ENCODE peak calls at places on chromosomes 4 and X, in eight cellular contexts. L, S, U, Y, Q, N, T and I are unnamed samples.
A peak's percentile ranks its signal among the peaks of the same experiment; 100 is the strongest.

GRCh38 chrX:120000490-120001246 is 57.1 kb upstream of the NKAP start:
- DNase-seq in L (no peak), S (no peak), U (no peak), Y (no peak), Q (no peak), N (no peak), T (no peak), I (no peak)

GRCh38 chrX:123422875-123423274 is 238.8 kb downstream of the GRIA3 start:
- DNase-seq in L (no peak), S (no peak), U (no peak), Y (no peak), Q (no peak), N (no peak), T (no peak), I (no peak)

GRCh38 chr4:80202784-80203553 is 5.7 kb downstream of the PRDM8 start:
- DNase-seq in L (peak; percentile 35), S (no peak), U (peak; percentile 19), Y (peak; percentile 90), Q (no peak), N (peak; percentile 74), T (peak; percentile 38), I (peak; percentile 42)

GRCh38 chrX:134664202-134664601 is 5.9 kb upstream of the PLAC1 start:
- DNase-seq in L (no peak), S (no peak), U (no peak), Y (no peak), Q (no peak), N (no peak), T (no peak), I (no peak)

GRCh38 chrX:75596178-75596577 is 73.3 kb upstream of the ZDHHC15 start:
- DNase-seq in L (no peak), S (no peak), U (no peak), Y (no peak), Q (no peak), N (no peak), T (no peak), I (no peak)

GRCh38 chr4:95106408-95106928 is 348.7 kb downstream of the BMPR1B start:
- DNase-seq in L (no peak), S (no peak), U (no peak), Y (no peak), Q (no peak), N (no peak), T (no peak), I (no peak)

GRCh38 chrX:96407043-96407442 is 277.6 kb upstream of the DIAPH2 start:
- DNase-seq in L (peak; percentile 25), S (no peak), U (no peak), Y (no peak), Q (peak; percentile 20), N (peak; percentile 29), T (no peak), I (no peak)

GRCh38 chr4:79141530-79141929 is 184.3 kb downstream of the NAA11 start:
- DNase-seq in L (no peak), S (no peak), U (no peak), Y (no peak), Q (no peak), N (no peak), T (no peak), I (no peak)

GRCh38 chr4:159049780-159050375 is 53.0 kb upstream of the RAPGEF2 start:
- DNase-seq in L (no peak), S (no peak), U (no peak), Y (no peak), Q (no peak), N (no peak), T (no peak), I (no peak)

GRCh38 chrX:27435031-27435430 is 28.1 kb downstream of the PPP4R3C start:
- DNase-seq in L (no peak), S (no peak), U (no peak), Y (no peak), Q (no peak), N (no peak), T (no peak), I (no peak)

GRCh38 chrX:108735087-108735679 is 1.2 kb downstream of the IRS4 start:
- DNase-seq in L (no peak), S (no peak), U (no peak), Y (no peak), Q (no peak), N (no peak), T (no peak), I (no peak)

GRCh38 chrX:108734426-108734825 is 1.9 kb downstream of the IRS4 start:
- DNase-seq in L (no peak), S (no peak), U (no peak), Y (peak; percentile 61), Q (no peak), N (no peak), T (no peak), I (no peak)

GRCh38 chrX:108737754-108738153 is 1.4 kb upstream of the IRS4 start:
- DNase-seq in L (no peak), S (no peak), U (no peak), Y (no peak), Q (no peak), N (no peak), T (no peak), I (no peak)

GRCh38 chrX:108735680-108736508 is 469 bp downstream of the IRS4 start:
- DNase-seq in L (no peak), S (no peak), U (no peak), Y (no peak), Q (no peak), N (no peak), T (no peak), I (no peak)

DNA sequence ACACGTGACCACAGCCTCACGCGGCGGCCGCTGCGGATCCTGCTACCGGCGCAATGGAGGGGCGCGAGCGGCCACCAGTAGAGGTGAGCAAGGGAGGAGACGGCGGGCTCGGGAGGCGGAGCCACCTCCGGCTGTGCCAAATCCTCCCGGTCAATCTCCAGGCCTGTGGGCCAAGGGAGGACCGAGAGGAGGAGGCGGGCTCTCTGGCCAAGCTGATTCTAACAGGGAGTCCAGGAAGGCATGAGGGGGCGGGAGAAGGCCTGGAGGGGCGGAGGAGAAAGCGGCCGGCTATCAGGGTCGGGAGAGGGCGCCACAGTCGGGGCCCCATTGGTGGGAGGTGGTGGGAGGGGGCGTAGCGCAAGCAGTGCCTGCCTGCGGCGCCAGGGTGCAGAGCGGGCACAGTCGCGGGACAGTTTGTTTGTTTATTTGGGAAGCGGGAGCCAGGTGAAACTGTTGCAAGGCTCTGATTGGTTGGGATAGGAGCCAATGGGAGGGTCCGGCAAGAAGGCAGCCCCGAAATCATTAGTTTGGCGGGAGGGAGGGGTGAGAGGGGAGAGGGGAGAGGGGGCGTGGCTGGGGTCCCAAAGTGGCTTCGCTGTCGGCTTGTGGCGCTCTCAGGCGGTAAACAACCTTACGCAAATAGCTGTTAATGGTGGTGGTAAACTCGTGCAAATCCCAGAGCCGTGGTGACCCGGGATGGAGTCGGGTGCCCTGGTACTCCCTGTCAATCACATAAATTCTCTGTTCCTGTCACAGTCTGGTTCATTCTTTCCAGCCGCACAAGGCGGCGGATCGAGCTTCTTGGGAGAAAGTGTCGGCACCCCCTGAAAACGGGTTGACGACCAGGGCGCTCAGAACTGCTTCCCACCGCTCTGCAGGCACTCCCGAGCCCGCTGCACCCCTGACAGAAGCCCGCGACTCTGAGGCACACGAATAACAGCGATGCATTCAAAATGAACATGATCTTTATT is at the start of gene IRS4:
- DNase-seq in L (peak; percentile 33), S (no peak), U (no peak), Y (no peak), Q (peak; percentile 20), N (peak; percentile 50), T (no peak), I (no peak)
- H3K4me3 ChIP-seq in L (peak within 1 kb of the TSS; percentile 34), S (peak within 1 kb of the TSS; percentile 47), U (no peak within 1 kb of the TSS), Y (no peak within 1 kb of the TSS), Q (peak within 1 kb of the TSS; percentile 6), N (peak within 1 kb of the TSS; percentile 46), T (peak within 1 kb of the TSS; percentile 57), I (no peak within 1 kb of the TSS)

GRCh38 chr4:56272946-56273728 is 114.2 kb downstream of the AASDH start:
- DNase-seq in L (no peak), S (peak; percentile 39), U (no peak), Y (no peak), Q (no peak), N (no peak), T (no peak), I (no peak)
- H3K4me3 ChIP-seq in L (no peak overlapping the region), S (no peak overlapping the region), U (no peak overlapping the region), Y (no peak overlapping the region), Q (no peak overlapping the region), N (no peak overlapping the region), T (no peak overlapping the region), I (no peak overlapping the region)

DNA sequence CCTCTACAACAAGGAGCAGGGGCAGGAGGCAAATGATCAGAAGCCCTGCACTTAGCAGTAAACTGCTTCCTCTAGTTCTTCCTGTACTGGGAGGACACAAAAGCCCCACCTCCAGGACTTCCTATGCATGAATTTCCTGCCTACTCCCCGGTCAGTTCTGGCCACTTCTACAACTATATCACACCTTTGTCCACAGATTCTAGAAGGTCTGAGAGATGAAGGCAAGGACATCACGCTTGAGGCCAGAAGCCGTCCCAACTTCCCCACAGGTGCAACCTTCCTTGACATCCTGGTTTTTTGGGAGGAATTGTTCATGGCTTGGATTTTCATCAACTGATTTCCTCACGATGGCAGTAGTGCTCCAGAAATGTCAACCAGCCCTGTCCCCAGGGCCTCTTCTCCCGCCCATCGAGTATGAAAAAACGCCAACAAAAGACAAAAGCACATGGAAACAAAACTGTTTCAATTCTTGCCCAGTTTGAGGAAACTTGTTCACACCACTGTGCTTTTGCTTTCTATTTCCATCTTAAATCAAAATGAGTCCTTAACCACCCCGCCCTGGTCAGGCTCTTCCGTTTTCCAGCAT is 206.5 kb upstream of the STK26 start:
- DNase-seq in L (peak; percentile 72), S (no peak), U (peak; percentile 30), Y (peak; percentile 74), Q (peak; percentile 88), N (peak; percentile 62), T (peak; percentile 51), I (peak; percentile 58)
- H3K4me3 ChIP-seq in L (peak overlapping the region; percentile 28), S (no peak overlapping the region), U (peak overlapping the region; percentile 35), Y (no peak overlapping the region), Q (peak overlapping the region; percentile 4), N (peak overlapping the region; percentile 42), T (peak overlapping the region; percentile 60), I (peak overlapping the region; percentile 72)

GRCh38 chr4:14167876-14168510 is 540.5 kb upstream of the BOD1L1 start:
- DNase-seq in L (no peak), S (no peak), U (no peak), Y (no peak), Q (no peak), N (no peak), T (no peak), I (no peak)

GRCh38 chr4:14168919-14169318 is 541.4 kb upstream of the BOD1L1 start:
- DNase-seq in L (no peak), S (no peak), U (no peak), Y (no peak), Q (peak; percentile 62), N (no peak), T (no peak), I (no peak)

GRCh38 chr4:14169460-14169859 is 541.9 kb upstream of the BOD1L1 start:
- DNase-seq in L (no peak), S (no peak), U (no peak), Y (no peak), Q (no peak), N (no peak), T (no peak), I (no peak)

DNA sequence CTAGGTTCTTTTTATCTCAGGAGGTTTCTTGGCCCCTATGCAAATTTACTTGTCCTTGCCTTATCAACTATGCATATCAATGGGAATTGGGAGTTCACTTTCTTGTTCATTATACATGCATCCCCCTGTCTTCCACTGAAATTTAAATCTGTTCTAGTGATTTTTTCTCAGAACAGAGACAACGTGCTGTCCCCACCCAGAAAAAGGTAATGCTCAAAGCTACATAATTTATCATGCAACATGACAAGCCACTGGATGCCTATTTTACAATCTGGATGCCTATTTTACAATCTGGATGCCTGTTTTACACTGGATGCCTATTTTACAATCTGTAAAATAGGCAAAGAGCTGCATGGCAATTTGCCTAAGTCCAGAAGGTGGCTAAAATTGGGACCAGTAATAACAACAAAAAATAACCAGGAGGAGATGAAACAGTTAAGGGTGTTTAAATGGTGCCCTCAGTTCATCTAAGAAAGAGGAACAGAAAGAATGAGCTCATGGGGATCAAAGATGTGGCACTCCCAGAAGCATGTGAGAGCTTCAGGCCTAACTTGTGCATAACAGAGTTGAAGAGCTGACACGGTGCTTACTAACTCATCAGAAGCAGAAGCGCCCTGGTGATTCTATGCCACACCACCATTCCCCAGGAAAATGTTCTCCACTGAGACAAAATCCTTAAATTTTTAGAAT is 537.9 kb upstream of the BOD1L1 start:
- DNase-seq in L (no peak), S (no peak), U (no peak), Y (no peak), Q (no peak), N (no peak), T (no peak), I (no peak)
- H3K4me3 ChIP-seq in L (no peak overlapping the region), S (no peak overlapping the region), U (no peak overlapping the region), Y (no peak overlapping the region), Q (no peak overlapping the region), N (no peak overlapping the region), T (no peak overlapping the region), I (no peak overlapping the region)